ENCODE peak calls at places on chromosomes 7 and 10, in nine cellular contexts. One of them, this sample, is unnamed.

GRCh38 chr7:101913876-101914275 is 96.5 kb downstream of the CUX1 start:
- DNase-seq in fibroblast of pulmonary artery: peak; percentile 75
- DNase-seq in Calu3: no peak
- DNase-seq in progenitor cell of endocrine pancreas: no peak
- DNase-seq in type B pancreatic cell: no peak
- DNase-seq in DND-41: no peak
- DNase-seq in CD8-positive, alpha-beta T cell: no peak
- DNase-seq in heart right ventricle: no peak
- DNase-seq in fibroblast of the aortic adventitia: peak; percentile 81
- DNase-seq in this sample: no peak

GRCh38 chr7:75888464-75889222 is 9.8 kb downstream of the RHBDD2 start:
- DNase-seq in CD8-positive, alpha-beta T cell: no peak
- DNase-seq in fibroblast of the aortic adventitia: no peak
- DNase-seq in Calu3: no peak
- DNase-seq in type B pancreatic cell: no peak
- DNase-seq in DND-41: no peak
- DNase-seq in fibroblast of pulmonary artery: no peak
- DNase-seq in heart right ventricle: peak; percentile 42
- DNase-seq in progenitor cell of endocrine pancreas: no peak
- DNase-seq in this sample: no peak

GRCh38 chr10:121819049-121819448 is 108.8 kb downstream of the ATE1 start:
- DNase-seq in Calu3: no peak
- DNase-seq in fibroblast of the aortic adventitia: peak; percentile 37
- DNase-seq in progenitor cell of endocrine pancreas: no peak
- DNase-seq in DND-41: no peak
- DNase-seq in fibroblast of pulmonary artery: no peak
- DNase-seq in type B pancreatic cell: no peak
- DNase-seq in CD8-positive, alpha-beta T cell: no peak
- DNase-seq in heart right ventricle: no peak
- DNase-seq in this sample: no peak

GRCh38 chr7:117654780-117655179 is 175.0 kb downstream of the CFTR start:
- DNase-seq in DND-41: no peak
- DNase-seq in heart right ventricle: no peak
- DNase-seq in fibroblast of the aortic adventitia: peak; percentile 20
- DNase-seq in CD8-positive, alpha-beta T cell: no peak
- DNase-seq in type B pancreatic cell: no peak
- DNase-seq in progenitor cell of endocrine pancreas: no peak
- DNase-seq in fibroblast of pulmonary artery: peak; percentile 51
- DNase-seq in Calu3: no peak
- DNase-seq in this sample: no peak

GRCh38 chr10:96910488-96911395 is 78.6 kb downstream of the LCOR start:
- DNase-seq in type B pancreatic cell: no peak
- DNase-seq in fibroblast of the aortic adventitia: peak; percentile 58
- DNase-seq in progenitor cell of endocrine pancreas: no peak
- DNase-seq in heart right ventricle: no peak
- DNase-seq in fibroblast of pulmonary artery: peak; percentile 56
- DNase-seq in DND-41: no peak
- DNase-seq in CD8-positive, alpha-beta T cell: no peak
- DNase-seq in Calu3: peak; percentile 19
- DNase-seq in this sample: no peak

GRCh38 chr10:1035201-1035600 is 9.5 kb upstream of the IDI2 start:
- DNase-seq in progenitor cell of endocrine pancreas: no peak
- DNase-seq in CD8-positive, alpha-beta T cell: no peak
- DNase-seq in heart right ventricle: no peak
- DNase-seq in Calu3: no peak
- DNase-seq in type B pancreatic cell: no peak
- DNase-seq in DND-41: no peak
- DNase-seq in fibroblast of the aortic adventitia: peak; percentile 18
- DNase-seq in fibroblast of pulmonary artery: no peak
- DNase-seq in this sample: no peak

GRCh38 chr7:158495256-158495655 is 92.4 kb downstream of the PTPRN2 start:
- DNase-seq in fibroblast of pulmonary artery: no peak
- DNase-seq in Calu3: no peak
- DNase-seq in type B pancreatic cell: no peak
- DNase-seq in CD8-positive, alpha-beta T cell: no peak
- DNase-seq in progenitor cell of endocrine pancreas: no peak
- DNase-seq in DND-41: no peak
- DNase-seq in fibroblast of the aortic adventitia: no peak
- DNase-seq in heart right ventricle: no peak
- DNase-seq in this sample: no peak

GRCh38 chr10:49299816-49300139 is 808 bp downstream of the C10orf71 start:
- DNase-seq in progenitor cell of endocrine pancreas: no peak
- DNase-seq in Calu3: no peak
- DNase-seq in CD8-positive, alpha-beta T cell: no peak
- DNase-seq in fibroblast of the aortic adventitia: no peak
- DNase-seq in heart right ventricle: no peak
- DNase-seq in DND-41: no peak
- DNase-seq in type B pancreatic cell: no peak
- DNase-seq in fibroblast of pulmonary artery: no peak
- DNase-seq in this sample: no peak

GRCh38 chr10:103784723-103785418 is 70.5 kb downstream of the SH3PXD2A start:
- DNase-seq in heart right ventricle: no peak
- DNase-seq in Calu3: no peak
- DNase-seq in fibroblast of pulmonary artery: no peak
- DNase-seq in progenitor cell of endocrine pancreas: no peak
- DNase-seq in type B pancreatic cell: no peak
- DNase-seq in CD8-positive, alpha-beta T cell: no peak
- DNase-seq in fibroblast of the aortic adventitia: no peak
- DNase-seq in DND-41: no peak
- DNase-seq in this sample: no peak

GRCh38 chr7:147923841-147924240 is 666.7 kb upstream of the C7orf33 start:
- DNase-seq in heart right ventricle: no peak
- DNase-seq in type B pancreatic cell: no peak
- DNase-seq in Calu3: no peak
- DNase-seq in progenitor cell of endocrine pancreas: no peak
- DNase-seq in fibroblast of the aortic adventitia: no peak
- DNase-seq in fibroblast of pulmonary artery: no peak
- DNase-seq in DND-41: no peak
- DNase-seq in CD8-positive, alpha-beta T cell: no peak
- DNase-seq in this sample: no peak

GRCh38 chr10:13707156-13707881 is 120.6 kb downstream of the PRPF18 start:
- DNase-seq in fibroblast of the aortic adventitia: peak; percentile 96
- DNase-seq in DND-41: peak; percentile 65
- DNase-seq in heart right ventricle: peak; percentile 80
- DNase-seq in fibroblast of pulmonary artery: peak; percentile 97
- DNase-seq in CD8-positive, alpha-beta T cell: no peak
- DNase-seq in Calu3: peak; percentile 47
- DNase-seq in progenitor cell of endocrine pancreas: peak; percentile 31
- DNase-seq in type B pancreatic cell: peak; percentile 77
- DNase-seq in this sample: peak; percentile 54

DNA sequence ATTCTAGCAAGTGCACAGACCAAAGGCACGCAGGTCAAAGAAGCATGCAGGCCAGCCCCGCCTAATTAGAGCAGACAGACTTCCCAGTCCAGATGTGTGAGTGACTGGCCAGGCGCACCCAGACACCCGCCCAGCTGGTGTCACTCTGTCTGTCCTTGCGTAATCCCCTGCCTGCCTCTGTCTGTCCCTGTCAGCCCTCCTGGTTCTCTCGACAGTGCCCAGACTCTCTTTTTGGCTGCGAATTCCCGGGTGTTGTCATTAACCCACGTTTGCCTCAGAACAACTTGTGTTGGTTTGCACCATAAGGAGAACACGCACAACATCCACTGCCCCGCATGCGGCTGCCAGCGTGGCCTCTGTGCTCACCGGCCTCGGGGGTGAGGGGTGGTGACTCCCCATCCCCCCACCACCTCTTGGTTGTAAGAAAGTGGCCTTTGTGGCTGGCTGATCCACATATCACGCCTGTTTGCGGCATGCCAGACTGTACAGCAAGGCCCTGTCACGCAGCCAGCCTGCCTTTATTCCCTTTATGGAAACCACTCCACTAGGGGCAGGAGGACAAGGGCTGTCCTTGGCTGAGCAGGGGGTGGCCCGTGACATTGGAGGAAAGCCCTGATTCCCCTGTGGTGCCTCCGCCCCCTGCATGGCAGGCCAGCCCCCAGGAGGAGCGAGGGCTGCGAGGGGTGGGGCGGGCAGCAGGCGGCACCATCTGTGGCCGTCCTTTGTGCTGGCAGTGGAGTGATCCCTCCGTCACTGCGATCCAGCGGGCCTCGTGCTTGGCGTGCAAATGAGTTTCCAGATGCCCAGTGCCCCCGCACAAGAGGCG is 72.8 kb upstream of the PPIF start:
- DNase-seq in CD8-positive, alpha-beta T cell: no peak
- DNase-seq in DND-41: no peak
- DNase-seq in fibroblast of pulmonary artery: peak; percentile 23
- DNase-seq in type B pancreatic cell: no peak
- DNase-seq in Calu3: no peak
- DNase-seq in heart right ventricle: peak; percentile 83
- DNase-seq in progenitor cell of endocrine pancreas: no peak
- DNase-seq in fibroblast of the aortic adventitia: peak; percentile 59
- DNase-seq in this sample: peak; percentile 68
- TF ChIP-seq CTCF in CD8-positive, alpha-beta T cell: no peak
- TF ChIP-seq CTCF in DND-41: no peak
- TF ChIP-seq CTCF in fibroblast of pulmonary artery: no peak
- TF ChIP-seq CTCF in type B pancreatic cell: no peak
- TF ChIP-seq CTCF in Calu3: no peak
- TF ChIP-seq CTCF in heart right ventricle: peak; percentile 36
- TF ChIP-seq CTCF in progenitor cell of endocrine pancreas: no peak
- TF ChIP-seq CTCF in fibroblast of the aortic adventitia: no peak
- TF ChIP-seq CTCF in this sample: no peak

GRCh38 chr7:155232911-155233702 is 64.6 kb upstream of the INSIG1 start:
- DNase-seq in progenitor cell of endocrine pancreas: no peak
- DNase-seq in Calu3: no peak
- DNase-seq in CD8-positive, alpha-beta T cell: no peak
- DNase-seq in type B pancreatic cell: no peak
- DNase-seq in fibroblast of the aortic adventitia: peak; percentile 45
- DNase-seq in fibroblast of pulmonary artery: no peak
- DNase-seq in heart right ventricle: no peak
- DNase-seq in DND-41: no peak
- DNase-seq in this sample: no peak

GRCh38 chr7:155236386-155236785 is 61.3 kb upstream of the INSIG1 start:
- DNase-seq in heart right ventricle: no peak
- DNase-seq in DND-41: no peak
- DNase-seq in Calu3: no peak
- DNase-seq in CD8-positive, alpha-beta T cell: no peak
- DNase-seq in fibroblast of the aortic adventitia: no peak
- DNase-seq in progenitor cell of endocrine pancreas: no peak
- DNase-seq in type B pancreatic cell: no peak
- DNase-seq in fibroblast of pulmonary artery: no peak
- DNase-seq in this sample: no peak

GRCh38 chr7:155231941-155232340 is 65.7 kb upstream of the INSIG1 start:
- DNase-seq in Calu3: no peak
- DNase-seq in heart right ventricle: no peak
- DNase-seq in fibroblast of pulmonary artery: no peak
- DNase-seq in progenitor cell of endocrine pancreas: no peak
- DNase-seq in DND-41: no peak
- DNase-seq in CD8-positive, alpha-beta T cell: no peak
- DNase-seq in type B pancreatic cell: no peak
- DNase-seq in fibroblast of the aortic adventitia: no peak
- DNase-seq in this sample: no peak

GRCh38 chr7:155234950-155235789 is 62.5 kb upstream of the INSIG1 start:
- DNase-seq in Calu3: peak; percentile 59
- DNase-seq in DND-41: no peak
- DNase-seq in progenitor cell of endocrine pancreas: no peak
- DNase-seq in fibroblast of the aortic adventitia: no peak
- DNase-seq in CD8-positive, alpha-beta T cell: no peak
- DNase-seq in fibroblast of pulmonary artery: no peak
- DNase-seq in type B pancreatic cell: no peak
- DNase-seq in heart right ventricle: no peak
- DNase-seq in this sample: no peak

DNA sequence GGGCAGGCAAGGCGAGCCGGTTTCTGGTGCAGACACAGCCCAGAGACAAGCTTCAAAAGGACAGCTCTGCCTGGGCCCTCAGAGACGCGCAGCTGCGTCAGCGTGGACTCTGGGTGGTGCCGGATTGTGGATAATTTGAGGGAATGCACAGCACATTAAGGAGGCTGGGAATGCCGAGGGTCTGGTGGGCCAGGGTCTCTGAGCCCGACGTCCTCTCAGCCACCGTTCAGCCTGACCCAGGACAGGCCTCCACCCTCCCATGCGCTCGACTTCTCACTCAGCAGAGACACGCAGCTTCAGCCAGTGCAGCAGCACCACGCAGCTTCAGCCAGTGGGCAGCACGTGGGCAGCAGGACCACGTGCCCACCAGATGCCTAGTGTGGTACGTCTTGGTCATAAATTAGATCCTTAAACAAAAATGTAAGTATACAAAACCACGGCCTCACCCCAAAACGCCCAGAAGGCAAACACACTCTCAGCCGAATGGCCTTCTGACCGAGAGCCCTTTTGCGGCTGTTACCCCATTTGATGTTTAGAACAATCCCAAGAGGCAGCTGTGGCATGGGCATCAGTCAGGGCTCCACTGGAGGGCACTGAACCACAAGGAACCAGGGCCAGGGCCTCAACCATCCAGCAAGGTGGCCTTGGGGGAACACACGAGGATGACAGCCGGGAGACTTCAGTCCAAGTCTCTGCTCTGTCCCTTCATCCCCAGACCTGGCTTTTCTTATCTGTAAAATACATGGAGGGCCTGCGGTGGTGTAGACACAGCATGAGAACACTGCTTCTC is 63.8 kb upstream of the INSIG1 start:
- DNase-seq in heart right ventricle: no peak
- DNase-seq in CD8-positive, alpha-beta T cell: no peak
- DNase-seq in progenitor cell of endocrine pancreas: no peak
- DNase-seq in DND-41: no peak
- DNase-seq in Calu3: peak; percentile 42
- DNase-seq in fibroblast of pulmonary artery: no peak
- DNase-seq in type B pancreatic cell: no peak
- DNase-seq in fibroblast of the aortic adventitia: no peak
- DNase-seq in this sample: no peak
- TF ChIP-seq CTCF in heart right ventricle: no peak
- TF ChIP-seq CTCF in CD8-positive, alpha-beta T cell: no peak
- TF ChIP-seq CTCF in progenitor cell of endocrine pancreas: no peak
- TF ChIP-seq CTCF in DND-41: peak; percentile 34
- TF ChIP-seq CTCF in Calu3: no peak
- TF ChIP-seq CTCF in fibroblast of pulmonary artery: no peak
- TF ChIP-seq CTCF in type B pancreatic cell: no peak
- TF ChIP-seq CTCF in fibroblast of the aortic adventitia: no peak
- TF ChIP-seq CTCF in this sample: no peak

GRCh38 chr7:111067682-111068081 is 23.2 kb upstream of the LRRN3 start:
- DNase-seq in heart right ventricle: no peak
- DNase-seq in Calu3: no peak
- DNase-seq in fibroblast of the aortic adventitia: no peak
- DNase-seq in fibroblast of pulmonary artery: no peak
- DNase-seq in type B pancreatic cell: no peak
- DNase-seq in CD8-positive, alpha-beta T cell: no peak
- DNase-seq in DND-41: no peak
- DNase-seq in progenitor cell of endocrine pancreas: no peak
- DNase-seq in this sample: no peak
- TF ChIP-seq CTCF in heart right ventricle: no peak
- TF ChIP-seq CTCF in Calu3: no peak
- TF ChIP-seq CTCF in fibroblast of the aortic adventitia: no peak
- TF ChIP-seq CTCF in fibroblast of pulmonary artery: no peak
- TF ChIP-seq CTCF in type B pancreatic cell: no peak
- TF ChIP-seq CTCF in CD8-positive, alpha-beta T cell: no peak
- TF ChIP-seq CTCF in DND-41: no peak
- TF ChIP-seq CTCF in progenitor cell of endocrine pancreas: no peak
- TF ChIP-seq CTCF in this sample: no peak

DNA sequence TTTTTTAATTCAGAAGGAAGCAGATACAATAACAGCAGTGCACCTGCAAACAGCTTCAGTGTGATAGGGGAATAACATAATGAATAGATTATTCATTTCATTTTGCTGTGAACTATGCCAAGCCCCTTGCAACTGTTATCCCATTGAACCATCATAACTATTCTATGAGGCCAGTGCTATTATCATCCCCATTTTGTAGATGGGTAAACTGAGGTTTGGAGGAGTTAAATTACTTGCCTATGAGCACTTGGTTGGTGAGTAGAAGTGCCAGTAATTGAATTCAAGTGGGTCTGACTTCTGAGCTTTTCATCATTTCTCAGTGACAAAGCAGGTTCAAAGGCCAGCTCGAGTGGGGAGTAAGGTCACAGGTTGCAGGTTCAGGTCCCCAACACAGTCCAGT is 16.8 kb upstream of the XPNPEP1 start:
- DNase-seq in DND-41: no peak
- DNase-seq in Calu3: no peak
- DNase-seq in progenitor cell of endocrine pancreas: no peak
- DNase-seq in fibroblast of pulmonary artery: no peak
- DNase-seq in type B pancreatic cell: no peak
- DNase-seq in heart right ventricle: no peak
- DNase-seq in CD8-positive, alpha-beta T cell: no peak
- DNase-seq in fibroblast of the aortic adventitia: no peak
- DNase-seq in this sample: no peak
- TF ChIP-seq CTCF in DND-41: no peak
- TF ChIP-seq CTCF in Calu3: no peak
- TF ChIP-seq CTCF in progenitor cell of endocrine pancreas: no peak
- TF ChIP-seq CTCF in fibroblast of pulmonary artery: no peak
- TF ChIP-seq CTCF in type B pancreatic cell: no peak
- TF ChIP-seq CTCF in heart right ventricle: no peak
- TF ChIP-seq CTCF in CD8-positive, alpha-beta T cell: no peak
- TF ChIP-seq CTCF in fibroblast of the aortic adventitia: no peak
- TF ChIP-seq CTCF in this sample: no peak